ENCODE peak calls at places on chromosome 22, in seven cellular contexts. J, T, B, R, W, U and H are unnamed samples.

GRCh38 chr22:49307071-49307830 is 520.4 kb downstream of the BRD1 start:
- DNase-seq in J (no peak), T (no peak), B (no peak), R (no peak), W (no peak), U (no peak), H (no peak)

GRCh38 chr22:48968201-48968959 is 859.3 kb downstream of the BRD1 start:
- DNase-seq in J (no peak), T (no peak), B (peak; percentile 30), R (no peak), W (no peak), U (no peak), H (no peak)

GRCh38 chr22:23742505-23743264 is 8.2 kb downstream of the ZNF70 start:
- DNase-seq in J (no peak), T (no peak), B (no peak), R (no peak), W (no peak), U (no peak), H (no peak)

GRCh38 chr22:46564084-46564714 is 26.8 kb upstream of the CELSR1 start:
- DNase-seq in J (no peak), T (no peak), B (no peak), R (no peak), W (no peak), U (no peak), H (no peak)

GRCh38 chr22:40238425-40239344 is 61.0 kb downstream of the TNRC6B start:
- DNase-seq in J (peak; percentile 46), T (peak; percentile 24), B (no peak), R (no peak), W (peak; percentile 45), U (no peak), H (peak; percentile 54)

GRCh38 chr22:27238935-27239510 is 562.5 kb downstream of the MN1 start:
- DNase-seq in J (peak; percentile 86), T (peak; percentile 87), B (peak; percentile 62), R (no peak), W (peak; percentile 69), U (no peak), H (peak; percentile 98)

GRCh38 chr22:38327805-38328204 is 10.6 kb upstream of the CSNK1E start:
- DNase-seq in J (no peak), T (no peak), B (no peak), R (no peak), W (peak; percentile 43), U (no peak), H (peak; percentile 85)

GRCh38 chr22:44926124-44926475 is 83.7 kb downstream of the PHF21B start:
- DNase-seq in J (no peak), T (no peak), B (no peak), R (no peak), W (no peak), U (peak; percentile 9), H (no peak)

GRCh38 chr22:46068908-46069481 is 81.3 kb upstream of the PPARA start:
- DNase-seq in J (no peak), T (no peak), B (no peak), R (no peak), W (peak; percentile 63), U (peak; percentile 7), H (peak; percentile 87)

GRCh38 chr22:44286673-44287072 is 26.1 kb downstream of the SHISAL1 start:
- DNase-seq in J (peak; percentile 59), T (no peak), B (no peak), R (no peak), W (no peak), U (no peak), H (no peak)

GRCh38 chr22:19580291-19580890 is 56.2 kb upstream of the CLDN5 start:
- DNase-seq in J (no peak), T (no peak), B (no peak), R (no peak), W (no peak), U (no peak), H (no peak)

GRCh38 chr22:41833369-41834004 is 582 bp downstream of the SREBF2 start:
- DNase-seq in J (peak; percentile 50), T (no peak), B (peak; percentile 47), R (peak; percentile 35), W (peak; percentile 20), U (peak; percentile 60), H (peak; percentile 58)

GRCh38 chr22:45069925-45070324 is 60.1 kb upstream of the PHF21B start:
- DNase-seq in J (no peak), T (no peak), B (no peak), R (no peak), W (no peak), U (no peak), H (no peak)

GRCh38 chr22:32991353-32992115 is 66.6 kb downstream of the SYN3 start:
- DNase-seq in J (no peak), T (peak; percentile 4), B (no peak), R (no peak), W (peak; percentile 1), U (peak; percentile 64), H (peak; percentile 12)

GRCh38 chr22:24380220-24381218 is 46.9 kb upstream of the ADORA2A start:
- DNase-seq in J (no peak), T (no peak), B (no peak), R (no peak), W (no peak), U (peak; percentile 33), H (no peak)

GRCh38 chr22:42786606-42787356 is 66.1 kb upstream of the A4GALT start:
- DNase-seq in J (no peak), T (no peak), B (no peak), R (no peak), W (no peak), U (no peak), H (no peak)

GRCh38 chr22:31995807-31996206 is 47.3 kb upstream of the SLC5A1 start:
- DNase-seq in J (no peak), T (no peak), B (no peak), R (no peak), W (no peak), U (no peak), H (no peak)

GRCh38 chr22:24938741-24939341 is 7.7 kb downstream of the LHFPL7 start:
- DNase-seq in J (peak; percentile 41), T (no peak), B (no peak), R (no peak), W (peak; percentile 46), U (no peak), H (peak; percentile 64)

GRCh38 chr22:19431641-19432091 is at the start of gene HIRA:
- DNase-seq in J (peak; percentile 86), T (no peak), B (peak; percentile 83), R (peak; percentile 83), W (peak; percentile 71), U (peak; percentile 92), H (peak; percentile 91)

GRCh38 chr22:31287818-31288495 is 4.3 kb downstream of the PIK3IP1 start:
- DNase-seq in J (no peak), T (no peak), B (no peak), R (no peak), W (no peak), U (no peak), H (no peak)

GRCh38 chr22:31148953-31149627 is 8.8 kb upstream of the PLA2G3 start:
- DNase-seq in J (peak; percentile 88), T (peak; percentile 59), B (peak; percentile 78), R (no peak), W (peak; percentile 88), U (peak; percentile 79), H (peak; percentile 84)

GRCh38 chr22:47073101-47073500 is 310.7 kb downstream of the TBC1D22A start:
- DNase-seq in J (no peak), T (no peak), B (no peak), R (no peak), W (no peak), U (no peak), H (no peak)

GRCh38 chr22:29842740-29843139 is 4.7 kb upstream of the ASCC2 start:
- DNase-seq in J (peak; percentile 75), T (peak; percentile 65), B (no peak), R (no peak), W (peak; percentile 92), U (no peak), H (peak; percentile 89)

GRCh38 chr22:39622881-39623367 is 52.4 kb downstream of the CACNA1I start:
- DNase-seq in J (peak; percentile 45), T (no peak), B (peak; percentile 40), R (peak; percentile 67), W (peak; percentile 22), U (peak; percentile 86), H (peak; percentile 57)

GRCh38 chr22:42078469-42079318 is 806 bp upstream of the SMDT1 start:
- DNase-seq in J (no peak), T (no peak), B (no peak), R (peak; percentile 18), W (peak; percentile 42), U (peak; percentile 26), H (no peak)

GRCh38 chr22:43014062-43014875 is 680 bp downstream of the PACSIN2 start:
- DNase-seq in J (peak; percentile 52), T (no peak), B (peak; percentile 49), R (no peak), W (no peak), U (peak; percentile 52), H (peak; percentile 55)

GRCh38 chr22:49108636-49109315 is 718.9 kb downstream of the BRD1 start:
- DNase-seq in J (no peak), T (no peak), B (no peak), R (no peak), W (no peak), U (no peak), H (no peak)

GRCh38 chr22:46351767-46352166 is 16.3 kb downstream of the TRMU start:
- DNase-seq in J (no peak), T (no peak), B (no peak), R (no peak), W (no peak), U (no peak), H (no peak)

GRCh38 chr22:36644333-36644757 is 59.2 kb downstream of the CACNG2 start:
- DNase-seq in J (peak; percentile 81), T (peak; percentile 66), B (peak; percentile 42), R (no peak), W (peak; percentile 92), U (no peak), H (peak; percentile 94)

GRCh38 chr22:48539261-48539660 is 1288.4 kb downstream of the BRD1 start:
- DNase-seq in J (no peak), T (no peak), B (no peak), R (no peak), W (no peak), U (no peak), H (no peak)

GRCh38 chr22:41481131-41481830 is 12.4 kb downstream of the ACO2 start:
- DNase-seq in J (peak; percentile 46), T (no peak), B (peak; percentile 61), R (no peak), W (peak; percentile 18), U (no peak), H (peak; percentile 73)

GRCh38 chr22:39349967-39350802 is at the start of gene SYNGR1:
- DNase-seq in J (peak; percentile 70), T (no peak), B (no peak), R (no peak), W (no peak), U (peak; percentile 54), H (peak; percentile 48)